ENCODE peak calls at places on chromosomes 12 and 14, in seven cellular contexts. One of them, this sample, is unnamed.

GRCh38 chr12:67256649-67257048 is 12.5 kb upstream of the CAND1 start:
- DNase-seq in body of pancreas: no peak
- DNase-seq in endodermal cell: no peak
- DNase-seq in PC-3: no peak
- DNase-seq in OCI-LY7: no peak
- DNase-seq in GM23338: no peak
- DNase-seq in WERI-Rb-1: no peak
- DNase-seq in this sample: no peak

GRCh38 chr14:25048170-25049126 is 1.5 kb downstream of the STXBP6 start:
- DNase-seq in body of pancreas: peak; percentile 77
- DNase-seq in endodermal cell: peak; percentile 47
- DNase-seq in PC-3: peak; percentile 22
- DNase-seq in OCI-LY7: no peak
- DNase-seq in GM23338: peak; percentile 30
- DNase-seq in WERI-Rb-1: no peak
- DNase-seq in this sample: peak; percentile 60

GRCh38 chr12:55636116-55636655 is 506 bp upstream of the OR10P1 start:
- DNase-seq in body of pancreas: no peak
- DNase-seq in endodermal cell: peak; percentile 38
- DNase-seq in PC-3: no peak
- DNase-seq in OCI-LY7: no peak
- DNase-seq in GM23338: no peak
- DNase-seq in WERI-Rb-1: no peak
- DNase-seq in this sample: no peak

GRCh38 chr14:68547305-68548193 is 245.3 kb downstream of the ZFP36L1 start:
- DNase-seq in body of pancreas: peak; percentile 37
- DNase-seq in endodermal cell: no peak
- DNase-seq in PC-3: peak; percentile 97
- DNase-seq in OCI-LY7: no peak
- DNase-seq in GM23338: no peak
- DNase-seq in WERI-Rb-1: no peak
- DNase-seq in this sample: peak; percentile 82

GRCh38 chr14:89551432-89551831 is 134.4 kb upstream of the FOXN3 start:
- DNase-seq in body of pancreas: peak; percentile 43
- DNase-seq in endodermal cell: no peak
- DNase-seq in PC-3: no peak
- DNase-seq in OCI-LY7: no peak
- DNase-seq in GM23338: no peak
- DNase-seq in WERI-Rb-1: no peak
- DNase-seq in this sample: no peak

GRCh38 chr12:44015333-44015941 is 179.6 kb downstream of the TMEM117 start:
- DNase-seq in body of pancreas: no peak
- DNase-seq in endodermal cell: no peak
- DNase-seq in PC-3: peak; percentile 79
- DNase-seq in OCI-LY7: peak; percentile 61
- DNase-seq in GM23338: peak; percentile 66
- DNase-seq in WERI-Rb-1: no peak
- DNase-seq in this sample: peak; percentile 66

GRCh38 chr12:132030367-132031038 is 80.8 kb downstream of the EP400 start:
- DNase-seq in body of pancreas: no peak
- DNase-seq in endodermal cell: no peak
- DNase-seq in PC-3: peak; percentile 84
- DNase-seq in OCI-LY7: no peak
- DNase-seq in GM23338: no peak
- DNase-seq in WERI-Rb-1: no peak
- DNase-seq in this sample: peak; percentile 17

GRCh38 chr12:45388545-45388944 is 172.7 kb downstream of the ANO6 start:
- DNase-seq in body of pancreas: no peak
- DNase-seq in endodermal cell: peak; percentile 75
- DNase-seq in PC-3: peak; percentile 60
- DNase-seq in OCI-LY7: peak; percentile 11
- DNase-seq in GM23338: peak; percentile 69
- DNase-seq in WERI-Rb-1: peak; percentile 22
- DNase-seq in this sample: peak; percentile 58

GRCh38 chr12:77133566-77133965 is 68.2 kb upstream of the E2F7 start:
- DNase-seq in body of pancreas: peak; percentile 25
- DNase-seq in endodermal cell: peak; percentile 94
- DNase-seq in PC-3: peak; percentile 70
- DNase-seq in OCI-LY7: peak; percentile 39
- DNase-seq in GM23338: peak; percentile 86
- DNase-seq in WERI-Rb-1: no peak
- DNase-seq in this sample: peak; percentile 75

GRCh38 chr14:34301107-34301734 is 160.8 kb downstream of the SPTSSA start:
- DNase-seq in body of pancreas: no peak
- DNase-seq in endodermal cell: peak; percentile 57
- DNase-seq in PC-3: peak; percentile 78
- DNase-seq in OCI-LY7: peak; percentile 42
- DNase-seq in GM23338: peak; percentile 76
- DNase-seq in WERI-Rb-1: peak; percentile 17
- DNase-seq in this sample: peak; percentile 40

GRCh38 chr14:58362798-58363412 is 32.8 kb upstream of the TOMM20L start:
- DNase-seq in body of pancreas: no peak
- DNase-seq in endodermal cell: no peak
- DNase-seq in PC-3: peak; percentile 85
- DNase-seq in OCI-LY7: peak; percentile 56
- DNase-seq in GM23338: peak; percentile 47
- DNase-seq in WERI-Rb-1: no peak
- DNase-seq in this sample: peak; percentile 20

GRCh38 chr12:46787496-46788055 is 38.2 kb downstream of the SLC38A4 start:
- DNase-seq in body of pancreas: no peak
- DNase-seq in endodermal cell: no peak
- DNase-seq in PC-3: no peak
- DNase-seq in OCI-LY7: no peak
- DNase-seq in GM23338: no peak
- DNase-seq in WERI-Rb-1: no peak
- DNase-seq in this sample: no peak

GRCh38 chr14:43123544-43123943 is 1383.5 kb downstream of the FSCB start:
- DNase-seq in body of pancreas: no peak
- DNase-seq in endodermal cell: no peak
- DNase-seq in PC-3: no peak
- DNase-seq in OCI-LY7: no peak
- DNase-seq in GM23338: no peak
- DNase-seq in WERI-Rb-1: no peak
- DNase-seq in this sample: no peak

GRCh38 chr14:60922050-60922449 is 58.8 kb downstream of the TRMT5 start:
- DNase-seq in body of pancreas: no peak
- DNase-seq in endodermal cell: no peak
- DNase-seq in PC-3: peak; percentile 81
- DNase-seq in OCI-LY7: no peak
- DNase-seq in GM23338: no peak
- DNase-seq in WERI-Rb-1: no peak
- DNase-seq in this sample: peak; percentile 41

GRCh38 chr14:68638056-68638816 is 154.6 kb downstream of the ZFP36L1 start:
- DNase-seq in body of pancreas: no peak
- DNase-seq in endodermal cell: peak; percentile 33
- DNase-seq in PC-3: no peak
- DNase-seq in OCI-LY7: no peak
- DNase-seq in GM23338: no peak
- DNase-seq in WERI-Rb-1: no peak
- DNase-seq in this sample: no peak

GRCh38 chr12:55188974-55189556 is 31.8 kb upstream of the OR10A7 start:
- DNase-seq in body of pancreas: peak; percentile 21
- DNase-seq in endodermal cell: peak; percentile 70
- DNase-seq in PC-3: peak; percentile 89
- DNase-seq in OCI-LY7: peak; percentile 78
- DNase-seq in GM23338: peak; percentile 82
- DNase-seq in WERI-Rb-1: peak; percentile 44
- DNase-seq in this sample: peak; percentile 81

GRCh38 chr14:104687601-104688504 is 1.6 kb upstream of the INF2 start:
- DNase-seq in body of pancreas: peak; percentile 97
- DNase-seq in endodermal cell: peak; percentile 83
- DNase-seq in PC-3: peak; percentile 92
- DNase-seq in OCI-LY7: no peak
- DNase-seq in GM23338: peak; percentile 68
- DNase-seq in WERI-Rb-1: no peak
- DNase-seq in this sample: peak; percentile 45

GRCh38 chr14:71891970-71892369 is 40.3 kb upstream of the RGS6 start:
- DNase-seq in body of pancreas: no peak
- DNase-seq in endodermal cell: no peak
- DNase-seq in PC-3: no peak
- DNase-seq in OCI-LY7: no peak
- DNase-seq in GM23338: peak; percentile 71
- DNase-seq in WERI-Rb-1: no peak
- DNase-seq in this sample: no peak

GRCh38 chr12:28909291-28909690 is 239.8 kb upstream of the FAR2 start:
- DNase-seq in body of pancreas: no peak
- DNase-seq in endodermal cell: no peak
- DNase-seq in PC-3: peak; percentile 95
- DNase-seq in OCI-LY7: no peak
- DNase-seq in GM23338: no peak
- DNase-seq in WERI-Rb-1: no peak
- DNase-seq in this sample: peak; percentile 33

GRCh38 chr12:29317556-29318363 is 63.2 kb downstream of the ERGIC2 start:
- DNase-seq in body of pancreas: peak; percentile 19
- DNase-seq in endodermal cell: peak; percentile 78
- DNase-seq in PC-3: peak; percentile 96
- DNase-seq in OCI-LY7: peak; percentile 75
- DNase-seq in GM23338: peak; percentile 79
- DNase-seq in WERI-Rb-1: peak; percentile 51
- DNase-seq in this sample: peak; percentile 36

GRCh38 chr12:94783862-94784261 is 133.5 kb upstream of the TMCC3 start:
- DNase-seq in body of pancreas: no peak
- DNase-seq in endodermal cell: no peak
- DNase-seq in PC-3: peak; percentile 60
- DNase-seq in OCI-LY7: no peak
- DNase-seq in GM23338: no peak
- DNase-seq in WERI-Rb-1: no peak
- DNase-seq in this sample: peak; percentile 49

GRCh38 chr12:102964872-102965271 is 7.4 kb downstream of the ASCL1 start:
- DNase-seq in body of pancreas: peak; percentile 55
- DNase-seq in endodermal cell: peak; percentile 89
- DNase-seq in PC-3: no peak
- DNase-seq in OCI-LY7: no peak
- DNase-seq in GM23338: peak; percentile 80
- DNase-seq in WERI-Rb-1: no peak
- DNase-seq in this sample: no peak

GRCh38 chr12:96399919-96400630 is at the start of gene CDK17:
- DNase-seq in body of pancreas: peak; percentile 87
- DNase-seq in endodermal cell: peak; percentile 94
- DNase-seq in PC-3: peak; percentile 77
- DNase-seq in OCI-LY7: peak; percentile 90
- DNase-seq in GM23338: peak; percentile 75
- DNase-seq in WERI-Rb-1: peak; percentile 77
- DNase-seq in this sample: peak; percentile 90

GRCh38 chr14:99624971-99625370 is 20.0 kb upstream of the HHIPL1 start:
- DNase-seq in body of pancreas: no peak
- DNase-seq in endodermal cell: peak; percentile 62
- DNase-seq in PC-3: no peak
- DNase-seq in OCI-LY7: no peak
- DNase-seq in GM23338: no peak
- DNase-seq in WERI-Rb-1: no peak
- DNase-seq in this sample: no peak

GRCh38 chr12:114812858-114813761 is 129.1 kb upstream of the TBX3 start:
- DNase-seq in body of pancreas: no peak
- DNase-seq in endodermal cell: peak; percentile 56
- DNase-seq in PC-3: peak; percentile 92
- DNase-seq in OCI-LY7: no peak
- DNase-seq in GM23338: peak; percentile 31
- DNase-seq in WERI-Rb-1: no peak
- DNase-seq in this sample: peak; percentile 57

GRCh38 chr14:21437063-21437901 is 18.6 kb downstream of the CHD8 start:
- DNase-seq in body of pancreas: peak; percentile 98
- DNase-seq in endodermal cell: peak; percentile 100
- DNase-seq in PC-3: peak; percentile 99
- DNase-seq in OCI-LY7: peak; percentile 100
- DNase-seq in GM23338: peak; percentile 100
- DNase-seq in WERI-Rb-1: peak; percentile 99
- DNase-seq in this sample: peak; percentile 99

GRCh38 chr12:52181757-52182156 is 10.1 kb downstream of the KRT80 start:
- DNase-seq in body of pancreas: no peak
- DNase-seq in endodermal cell: peak; percentile 90
- DNase-seq in PC-3: no peak
- DNase-seq in OCI-LY7: no peak
- DNase-seq in GM23338: peak; percentile 60
- DNase-seq in WERI-Rb-1: no peak
- DNase-seq in this sample: peak; percentile 92

GRCh38 chr12:110853856-110854255 is 7.1 kb downstream of the CCDC63 start:
- DNase-seq in body of pancreas: no peak
- DNase-seq in endodermal cell: peak; percentile 76
- DNase-seq in PC-3: no peak
- DNase-seq in OCI-LY7: no peak
- DNase-seq in GM23338: peak; percentile 50
- DNase-seq in WERI-Rb-1: no peak
- DNase-seq in this sample: no peak

GRCh38 chr14:41609704-41610183 is 3.1 kb downstream of the LRFN5 start:
- DNase-seq in body of pancreas: peak; percentile 46
- DNase-seq in endodermal cell: peak; percentile 94
- DNase-seq in PC-3: peak; percentile 56
- DNase-seq in OCI-LY7: no peak
- DNase-seq in GM23338: peak; percentile 89
- DNase-seq in WERI-Rb-1: peak; percentile 9
- DNase-seq in this sample: peak; percentile 70
- TF ChIP-seq CTCF in body of pancreas: no peak
- TF ChIP-seq CTCF in endodermal cell: peak; percentile 71
- TF ChIP-seq CTCF in PC-3: peak; percentile 56
- TF ChIP-seq CTCF in OCI-LY7: no peak
- TF ChIP-seq CTCF in GM23338: peak; percentile 87
- TF ChIP-seq CTCF in WERI-Rb-1: no peak
- TF ChIP-seq CTCF in this sample: peak; percentile 63

GRCh38 chr14:23093104-23093503 is 1.8 kb downstream of the ACIN1 start:
- DNase-seq in body of pancreas: no peak
- DNase-seq in endodermal cell: no peak
- DNase-seq in PC-3: no peak
- DNase-seq in OCI-LY7: no peak
- DNase-seq in GM23338: no peak
- DNase-seq in WERI-Rb-1: no peak
- DNase-seq in this sample: no peak
- H3K4me3 ChIP-seq in body of pancreas: no peak overlapping the region
- H3K4me3 ChIP-seq in endodermal cell: peak overlapping the region; percentile 94
- H3K4me3 ChIP-seq in PC-3: peak overlapping the region; percentile 95
- H3K4me3 ChIP-seq in OCI-LY7: peak overlapping the region; percentile 92
- H3K4me3 ChIP-seq in GM23338: peak overlapping the region; percentile 84
- H3K4me3 ChIP-seq in WERI-Rb-1: no peak overlapping the region
- H3K4me3 ChIP-seq in this sample: no peak overlapping the region

GRCh38 chr12:1398673-1399072 is 195.7 kb downstream of the FBXL14 start:
- DNase-seq in body of pancreas: no peak
- DNase-seq in endodermal cell: no peak
- DNase-seq in PC-3: peak; percentile 11
- DNase-seq in OCI-LY7: no peak
- DNase-seq in GM23338: peak; percentile 21
- DNase-seq in WERI-Rb-1: no peak
- DNase-seq in this sample: peak; percentile 12
- TF ChIP-seq CTCF in body of pancreas: no peak
- TF ChIP-seq CTCF in endodermal cell: no peak
- TF ChIP-seq CTCF in PC-3: no peak
- TF ChIP-seq CTCF in OCI-LY7: no peak
- TF ChIP-seq CTCF in GM23338: peak; percentile 21
- TF ChIP-seq CTCF in WERI-Rb-1: no peak
- TF ChIP-seq CTCF in this sample: no peak

GRCh38 chr12:124921200-124922008 is 7.0 kb upstream of the UBC start:
- DNase-seq in body of pancreas: peak; percentile 76
- DNase-seq in endodermal cell: peak; percentile 91
- DNase-seq in PC-3: peak; percentile 81
- DNase-seq in OCI-LY7: peak; percentile 96
- DNase-seq in GM23338: peak; percentile 76
- DNase-seq in WERI-Rb-1: peak; percentile 58
- DNase-seq in this sample: peak; percentile 66
- H3K4me3 ChIP-seq in body of pancreas: no peak overlapping the region
- H3K4me3 ChIP-seq in endodermal cell: peak overlapping the region; percentile 78
- H3K4me3 ChIP-seq in PC-3: peak overlapping the region; percentile 73
- H3K4me3 ChIP-seq in OCI-LY7: peak overlapping the region; percentile 66
- H3K4me3 ChIP-seq in GM23338: peak overlapping the region; percentile 52
- H3K4me3 ChIP-seq in WERI-Rb-1: peak overlapping the region; percentile 59
- H3K4me3 ChIP-seq in this sample: peak overlapping the region; percentile 40

This sample was measured in astrocyte of the spinal cord.